ENCODE peak calls at places on chromosome 4, in eight cellular contexts. One of them, this sample, is unnamed.

GRCh38 chr4:102339018-102339417 is 6.3 kb downstream of the SLC39A8 start:
- DNase-seq in thyroid gland: no peak
- DNase-seq in neural progenitor cell: no peak
- DNase-seq in fibroblast of lung: no peak
- DNase-seq in tibial artery: no peak
- DNase-seq in aorta: no peak
- DNase-seq in GM23338: no peak
- DNase-seq in K562: no peak
- DNase-seq in this sample: no peak

GRCh38 chr4:41257257-41257900 is 651 bp downstream of the UCHL1 start:
- DNase-seq in thyroid gland: peak; percentile 70
- DNase-seq in neural progenitor cell: peak; percentile 79
- DNase-seq in fibroblast of lung: peak; percentile 55
- DNase-seq in tibial artery: peak; percentile 76
- DNase-seq in aorta: peak; percentile 56
- DNase-seq in GM23338: peak; percentile 74
- DNase-seq in K562: no peak
- DNase-seq in this sample: peak; percentile 18

GRCh38 chr4:138445098-138445497 is 202.9 kb upstream of the SLC7A11 start:
- DNase-seq in thyroid gland: no peak
- DNase-seq in neural progenitor cell: no peak
- DNase-seq in fibroblast of lung: peak; percentile 1
- DNase-seq in tibial artery: no peak
- DNase-seq in aorta: no peak
- DNase-seq in GM23338: no peak
- DNase-seq in K562: no peak
- DNase-seq in this sample: no peak

GRCh38 chr4:22202351-22203343 is 254.1 kb upstream of the KCNIP4 start:
- DNase-seq in thyroid gland: no peak
- DNase-seq in neural progenitor cell: no peak
- DNase-seq in fibroblast of lung: no peak
- DNase-seq in tibial artery: no peak
- DNase-seq in aorta: no peak
- DNase-seq in GM23338: no peak
- DNase-seq in K562: no peak
- DNase-seq in this sample: no peak

GRCh38 chr4:54384563-54384962 is 155.5 kb downstream of the PDGFRA start:
- DNase-seq in thyroid gland: peak; percentile 39
- DNase-seq in neural progenitor cell: peak; percentile 38
- DNase-seq in fibroblast of lung: peak; percentile 34
- DNase-seq in tibial artery: no peak
- DNase-seq in aorta: no peak
- DNase-seq in GM23338: peak; percentile 31
- DNase-seq in K562: no peak
- DNase-seq in this sample: no peak

GRCh38 chr4:39305902-39306677 is 60.1 kb downstream of the RFC1 start:
- DNase-seq in thyroid gland: no peak
- DNase-seq in neural progenitor cell: no peak
- DNase-seq in fibroblast of lung: peak; percentile 33
- DNase-seq in tibial artery: no peak
- DNase-seq in aorta: no peak
- DNase-seq in GM23338: no peak
- DNase-seq in K562: peak; percentile 23
- DNase-seq in this sample: no peak

GRCh38 chr4:98470831-98471230 is 187.6 kb downstream of the TSPAN5 start:
- DNase-seq in thyroid gland: no peak
- DNase-seq in neural progenitor cell: no peak
- DNase-seq in fibroblast of lung: no peak
- DNase-seq in tibial artery: no peak
- DNase-seq in aorta: no peak
- DNase-seq in GM23338: no peak
- DNase-seq in K562: no peak
- DNase-seq in this sample: no peak

GRCh38 chr4:125155251-125155650 is 159.5 kb upstream of the FAT4 start:
- DNase-seq in thyroid gland: no peak
- DNase-seq in neural progenitor cell: no peak
- DNase-seq in fibroblast of lung: no peak
- DNase-seq in tibial artery: no peak
- DNase-seq in aorta: no peak
- DNase-seq in GM23338: no peak
- DNase-seq in K562: no peak
- DNase-seq in this sample: no peak

GRCh38 chr4:47835489-47835888 is 2.4 kb downstream of the CORIN start:
- DNase-seq in thyroid gland: no peak
- DNase-seq in neural progenitor cell: no peak
- DNase-seq in fibroblast of lung: no peak
- DNase-seq in tibial artery: no peak
- DNase-seq in aorta: no peak
- DNase-seq in GM23338: peak; percentile 51
- DNase-seq in K562: no peak
- DNase-seq in this sample: no peak

GRCh38 chr4:152115794-152116193 is 355.0 kb upstream of the GATB start:
- DNase-seq in thyroid gland: no peak
- DNase-seq in neural progenitor cell: no peak
- DNase-seq in fibroblast of lung: no peak
- DNase-seq in tibial artery: no peak
- DNase-seq in aorta: no peak
- DNase-seq in GM23338: no peak
- DNase-seq in K562: no peak
- DNase-seq in this sample: no peak

GRCh38 chr4:118280501-118281218 is 72.1 kb downstream of the PRSS12 start:
- DNase-seq in thyroid gland: peak; percentile 69
- DNase-seq in neural progenitor cell: peak; percentile 70
- DNase-seq in fibroblast of lung: peak; percentile 85
- DNase-seq in tibial artery: no peak
- DNase-seq in aorta: no peak
- DNase-seq in GM23338: peak; percentile 80
- DNase-seq in K562: peak; percentile 22
- DNase-seq in this sample: no peak

GRCh38 chr4:118278473-118279274 is 74.1 kb downstream of the PRSS12 start:
- DNase-seq in thyroid gland: peak; percentile 99
- DNase-seq in neural progenitor cell: peak; percentile 94
- DNase-seq in fibroblast of lung: peak; percentile 93
- DNase-seq in tibial artery: peak; percentile 96
- DNase-seq in aorta: peak; percentile 95
- DNase-seq in GM23338: peak; percentile 99
- DNase-seq in K562: peak; percentile 97
- DNase-seq in this sample: peak; percentile 76

GRCh38 chr4:118279920-118280432 is 72.8 kb downstream of the PRSS12 start:
- DNase-seq in thyroid gland: no peak
- DNase-seq in neural progenitor cell: no peak
- DNase-seq in fibroblast of lung: peak; percentile 23
- DNase-seq in tibial artery: no peak
- DNase-seq in aorta: no peak
- DNase-seq in GM23338: no peak
- DNase-seq in K562: no peak
- DNase-seq in this sample: no peak

GRCh38 chr4:118277243-118277642 is 75.6 kb downstream of the PRSS12 start:
- DNase-seq in thyroid gland: no peak
- DNase-seq in neural progenitor cell: no peak
- DNase-seq in fibroblast of lung: no peak
- DNase-seq in tibial artery: no peak
- DNase-seq in aorta: no peak
- DNase-seq in GM23338: no peak
- DNase-seq in K562: no peak
- DNase-seq in this sample: no peak

GRCh38 chr4:118279328-118279727 is 73.5 kb downstream of the PRSS12 start:
- DNase-seq in thyroid gland: no peak
- DNase-seq in neural progenitor cell: no peak
- DNase-seq in fibroblast of lung: no peak
- DNase-seq in tibial artery: no peak
- DNase-seq in aorta: no peak
- DNase-seq in GM23338: no peak
- DNase-seq in K562: peak; percentile 23
- DNase-seq in this sample: no peak
- H3K27me3 ChIP-seq in thyroid gland: no peaks in the 10 kb centered on the region
- H3K27me3 ChIP-seq in neural progenitor cell: no peaks in the 10 kb centered on the region
- H3K27me3 ChIP-seq in fibroblast of lung: no peaks in the 10 kb centered on the region
- H3K27me3 ChIP-seq in tibial artery: no peaks in the 10 kb centered on the region
- H3K27me3 ChIP-seq in aorta: no peaks in the 10 kb centered on the region
- H3K27me3 ChIP-seq in GM23338: no peaks in the 10 kb centered on the region
- H3K27me3 ChIP-seq in K562: no peaks in the 10 kb centered on the region
- H3K27me3 ChIP-seq in this sample: no peaks in the 10 kb centered on the region

DNA sequence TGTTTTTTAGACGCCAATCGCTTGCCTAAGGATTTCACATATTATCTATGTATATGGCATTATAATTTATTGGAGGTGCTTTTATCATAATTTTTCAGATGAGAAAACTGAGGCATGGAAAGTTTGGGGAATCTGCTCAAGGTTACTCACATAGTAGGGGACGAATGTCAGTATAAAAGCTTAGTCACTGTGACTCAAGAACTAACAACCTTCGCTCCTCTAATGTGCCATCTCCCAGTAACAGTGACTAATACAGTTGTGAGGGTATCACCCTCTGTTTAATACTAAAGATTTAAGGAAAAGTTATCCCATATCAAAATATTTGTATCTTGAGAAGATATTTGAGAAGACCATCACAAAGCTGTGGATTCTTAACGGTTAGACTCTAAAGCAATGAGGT is 353.1 kb upstream of the SPOCK3 start:
- DNase-seq in thyroid gland: no peak
- DNase-seq in neural progenitor cell: no peak
- DNase-seq in fibroblast of lung: no peak
- DNase-seq in tibial artery: no peak
- DNase-seq in aorta: no peak
- DNase-seq in GM23338: no peak
- DNase-seq in K562: no peak
- DNase-seq in this sample: no peak
- H3K27me3 ChIP-seq in thyroid gland: no peaks in the 10 kb centered on the region
- H3K27me3 ChIP-seq in neural progenitor cell: no peaks in the 10 kb centered on the region
- H3K27me3 ChIP-seq in fibroblast of lung: no peaks in the 10 kb centered on the region
- H3K27me3 ChIP-seq in tibial artery: no peaks in the 10 kb centered on the region
- H3K27me3 ChIP-seq in aorta: no peaks in the 10 kb centered on the region
- H3K27me3 ChIP-seq in GM23338: no peaks in the 10 kb centered on the region
- H3K27me3 ChIP-seq in K562: no peaks in the 10 kb centered on the region
- H3K27me3 ChIP-seq in this sample: no peaks in the 10 kb centered on the region

DNA sequence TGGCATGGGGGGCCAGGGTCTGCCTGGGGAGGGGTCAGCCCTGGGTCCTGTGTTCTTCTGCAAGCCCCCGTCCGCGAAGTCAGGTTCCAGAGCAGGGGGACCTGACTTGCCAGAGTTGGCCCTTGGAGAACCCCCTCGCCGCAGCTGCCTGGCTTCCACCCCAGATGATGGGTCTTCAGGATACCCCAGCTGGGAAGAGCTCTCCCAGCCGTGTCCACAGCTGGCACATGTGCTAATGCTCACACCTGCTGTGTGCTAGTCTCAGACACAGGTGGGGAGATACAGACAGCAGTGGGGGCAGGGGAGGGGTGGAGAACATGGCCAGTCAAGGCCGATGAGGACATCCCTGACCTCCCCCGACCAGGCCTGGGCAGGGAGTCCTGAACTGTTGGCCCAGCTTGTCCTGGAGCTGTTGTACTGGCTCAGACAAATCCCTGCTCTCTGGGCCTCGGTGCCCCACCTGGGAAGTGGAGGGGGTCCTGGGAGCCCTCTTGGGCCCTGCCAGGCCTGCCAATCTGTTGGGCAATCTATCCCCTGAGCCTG is 3.5 kb downstream of the ADRA2C start:
- DNase-seq in thyroid gland: no peak
- DNase-seq in neural progenitor cell: no peak
- DNase-seq in fibroblast of lung: no peak
- DNase-seq in tibial artery: no peak
- DNase-seq in aorta: no peak
- DNase-seq in GM23338: no peak
- DNase-seq in K562: no peak
- DNase-seq in this sample: no peak
- H3K27me3 ChIP-seq in thyroid gland: peaks cover 6% of the 10 kb centered on the region
- H3K27me3 ChIP-seq in neural progenitor cell: peaks cover 36% of the 10 kb centered on the region
- H3K27me3 ChIP-seq in fibroblast of lung: peaks cover 13% of the 10 kb centered on the region
- H3K27me3 ChIP-seq in tibial artery: peaks cover 13% of the 10 kb centered on the region
- H3K27me3 ChIP-seq in aorta: no peaks in the 10 kb centered on the region
- H3K27me3 ChIP-seq in GM23338: peaks cover 23% of the 10 kb centered on the region
- H3K27me3 ChIP-seq in K562: peaks cover 48% of the 10 kb centered on the region
- H3K27me3 ChIP-seq in this sample: peaks cover 2% of the 10 kb centered on the region

DNA sequence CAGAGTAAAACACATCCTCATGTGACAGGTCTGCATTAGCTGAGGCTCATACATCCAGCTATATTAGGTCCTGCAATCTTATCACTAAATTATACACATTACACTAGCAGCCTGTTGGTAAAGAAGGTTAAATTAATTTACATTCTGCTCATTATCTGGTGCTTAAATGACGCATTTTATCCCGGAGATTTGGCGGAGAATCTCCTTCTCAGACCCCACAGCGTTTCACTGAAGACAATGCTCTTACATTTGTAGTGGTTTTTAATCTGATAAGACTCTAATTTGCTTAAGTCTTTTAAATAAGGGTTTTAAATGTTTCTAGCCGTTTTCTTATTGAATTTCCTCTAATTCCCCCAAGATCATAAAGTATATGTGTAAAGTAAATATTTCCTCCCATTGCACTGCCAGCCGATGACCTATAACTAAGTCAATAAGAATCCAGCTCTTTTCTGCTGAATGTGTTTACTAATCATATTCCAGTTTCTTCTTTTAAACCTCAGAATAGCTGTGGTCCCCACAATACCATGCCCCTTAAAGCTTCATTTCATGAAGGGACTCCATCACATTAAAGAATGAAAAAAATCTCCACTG is 2.1 kb upstream of the PITX2 start:
- DNase-seq in thyroid gland: no peak
- DNase-seq in neural progenitor cell: peak; percentile 16
- DNase-seq in fibroblast of lung: no peak
- DNase-seq in tibial artery: no peak
- DNase-seq in aorta: no peak
- DNase-seq in GM23338: no peak
- DNase-seq in K562: no peak
- DNase-seq in this sample: no peak
- H3K27me3 ChIP-seq in thyroid gland: peaks cover 80% of the 10 kb centered on the region
- H3K27me3 ChIP-seq in neural progenitor cell: peaks cover 100% of the 10 kb centered on the region
- H3K27me3 ChIP-seq in fibroblast of lung: peaks cover 81% of the 10 kb centered on the region
- H3K27me3 ChIP-seq in tibial artery: peaks cover 99% of the 10 kb centered on the region
- H3K27me3 ChIP-seq in aorta: peaks cover 5% of the 10 kb centered on the region
- H3K27me3 ChIP-seq in GM23338: peaks cover 98% of the 10 kb centered on the region
- H3K27me3 ChIP-seq in K562: peaks cover 55% of the 10 kb centered on the region
- H3K27me3 ChIP-seq in this sample: peaks cover 84% of the 10 kb centered on the region

DNA sequence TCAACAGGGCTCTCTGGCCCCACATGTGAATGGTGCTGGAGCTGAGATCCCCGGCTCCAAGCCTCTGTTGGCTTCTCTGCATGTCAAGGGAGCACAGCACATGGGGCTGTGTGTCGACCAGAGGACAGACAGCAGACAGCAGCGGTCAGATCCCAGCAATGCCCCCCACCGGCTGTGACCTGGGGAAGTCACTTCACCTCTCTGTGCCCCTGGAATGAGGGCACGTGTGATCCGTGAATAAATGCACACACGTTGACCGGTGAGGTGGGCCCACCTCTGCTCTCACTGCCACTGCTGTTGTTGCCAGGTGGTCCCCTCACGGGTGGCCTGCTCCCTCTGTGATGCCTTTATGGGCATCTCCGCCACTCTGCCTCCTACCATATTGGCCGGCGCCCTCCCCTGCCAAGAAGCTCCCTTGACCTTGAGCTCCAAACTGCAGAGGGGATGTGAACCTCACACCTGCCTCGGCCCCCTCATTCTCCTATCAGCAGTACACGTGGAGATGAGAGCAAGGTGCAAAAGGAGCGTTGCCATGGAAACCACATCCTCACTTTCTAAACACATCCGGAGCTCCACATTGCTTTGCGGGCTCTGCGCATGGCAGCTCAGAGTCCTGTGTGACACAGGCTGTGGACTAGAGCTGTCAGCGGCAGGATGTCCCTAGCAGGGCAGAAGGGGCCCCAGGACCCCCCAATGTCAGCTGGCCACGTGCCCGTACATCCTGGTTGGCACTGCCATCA is 75.4 kb downstream of the ABLIM2 start:
- DNase-seq in thyroid gland: no peak
- DNase-seq in neural progenitor cell: no peak
- DNase-seq in fibroblast of lung: no peak
- DNase-seq in tibial artery: no peak
- DNase-seq in aorta: no peak
- DNase-seq in GM23338: no peak
- DNase-seq in K562: no peak
- DNase-seq in this sample: no peak
- H3K27me3 ChIP-seq in thyroid gland: no peaks in the 10 kb centered on the region
- H3K27me3 ChIP-seq in neural progenitor cell: no peaks in the 10 kb centered on the region
- H3K27me3 ChIP-seq in fibroblast of lung: no peaks in the 10 kb centered on the region
- H3K27me3 ChIP-seq in tibial artery: no peaks in the 10 kb centered on the region
- H3K27me3 ChIP-seq in aorta: no peaks in the 10 kb centered on the region
- H3K27me3 ChIP-seq in GM23338: no peaks in the 10 kb centered on the region
- H3K27me3 ChIP-seq in K562: peaks cover 48% of the 10 kb centered on the region
- H3K27me3 ChIP-seq in this sample: no peaks in the 10 kb centered on the region